ENCODE peak calls at places on chromosomes 13 and 19, in five cellular contexts. K, A, B, S and Z are unnamed samples.
A peak's percentile ranks its signal among the peaks of the same experiment; 100 is the strongest.

GRCh38 chr13:45662122-45662521 is 40.0 kb upstream of the CBY2 start:
- DNase-seq in S (no peak), K (no peak), B (no peak), A (no peak), Z (no peak)

GRCh38 chr19:43316591-43317319 is 36.7 kb upstream of the CD177 start:
- DNase-seq in S (no peak), A (peak; percentile 91), B (no peak), K (no peak), Z (peak; percentile 16)

GRCh38 chr19:56245062-56245740 is 27.3 kb upstream of the EDDM13 start:
- DNase-seq in S (no peak), K (no peak), A (no peak), B (no peak), Z (no peak)

GRCh38 chr13:33318037-33318436 is 32.5 kb upstream of the STARD13 start:
- DNase-seq in B (no peak), K (no peak), S (no peak), A (no peak), Z (no peak)

GRCh38 chr19:6396305-6396704 is 3.3 kb upstream of the GTF2F1 start:
- DNase-seq in K (no peak), S (no peak), B (no peak), A (no peak), Z (no peak)

GRCh38 chr13:99203601-99204579 is 3.2 kb downstream of the UBAC2 start:
- DNase-seq in S (no peak), K (no peak), A (no peak), B (no peak), Z (no peak)

GRCh38 chr19:10395436-10395835 is 7.9 kb downstream of the CDC37 start:
- DNase-seq in A (no peak), S (no peak), K (no peak), B (no peak), Z (no peak)

GRCh38 chr19:1076951-1077350 is 10.0 kb downstream of the ARHGAP45 start:
- DNase-seq in K (peak; percentile 65), A (no peak), S (no peak), B (no peak), Z (no peak)

GRCh38 chr19:49224856-49225255 is 67.3 kb downstream of the TRPM4 start:
- DNase-seq in A (peak; percentile 74), S (no peak), B (peak; percentile 49), K (peak; percentile 31), Z (peak; percentile 49)

GRCh38 chr19:33872445-33873320 is 76.0 kb downstream of the KCTD15 start:
- DNase-seq in K (no peak), S (no peak), B (no peak), A (no peak), Z (no peak)

GRCh38 chr19:30318936-30319335 is 53.2 kb upstream of the ZNF536 start:
- DNase-seq in B (no peak), A (no peak), K (no peak), S (no peak), Z (no peak)

GRCh38 chr19:30317403-30317802 is 54.8 kb upstream of the ZNF536 start:
- DNase-seq in K (no peak), A (no peak), B (no peak), S (no peak), Z (no peak)

GRCh38 chr19:30319876-30320275 is 52.3 kb upstream of the ZNF536 start:
- DNase-seq in A (no peak), K (no peak), S (no peak), B (no peak), Z (no peak)

GRCh38 chr19:30319411-30319810 is 52.8 kb upstream of the ZNF536 start:
- DNase-seq in B (no peak), A (no peak), K (no peak), S (no peak), Z (no peak)

GRCh38 chr19:30318261-30318660 is 53.9 kb upstream of the ZNF536 start:
- DNase-seq in K (no peak), A (no peak), S (no peak), B (no peak), Z (no peak)
- H3K4me3 ChIP-seq in K (no peak overlapping the region), A (no peak overlapping the region), S (no peak overlapping the region), B (no peak overlapping the region), Z (no peak overlapping the region)

GRCh38 chr19:18424890-18425514 is 5.8 kb downstream of the SSBP4 start:
- DNase-seq in B (no peak), S (no peak), A (no peak), K (no peak), Z (no peak)

GRCh38 chr19:18424122-18424889 is 5.1 kb downstream of the SSBP4 start:
- DNase-seq in K (no peak), S (no peak), B (no peak), A (peak; percentile 56), Z (no peak)

GRCh38 chr19:18421371-18421959 is 2.3 kb downstream of the SSBP4 start:
- DNase-seq in K (no peak), A (no peak), B (no peak), S (no peak), Z (no peak)

GRCh38 chr19:18422530-18423191 is 3.5 kb downstream of the SSBP4 start:
- DNase-seq in A (no peak), K (no peak), B (no peak), S (no peak), Z (no peak)

DNA sequence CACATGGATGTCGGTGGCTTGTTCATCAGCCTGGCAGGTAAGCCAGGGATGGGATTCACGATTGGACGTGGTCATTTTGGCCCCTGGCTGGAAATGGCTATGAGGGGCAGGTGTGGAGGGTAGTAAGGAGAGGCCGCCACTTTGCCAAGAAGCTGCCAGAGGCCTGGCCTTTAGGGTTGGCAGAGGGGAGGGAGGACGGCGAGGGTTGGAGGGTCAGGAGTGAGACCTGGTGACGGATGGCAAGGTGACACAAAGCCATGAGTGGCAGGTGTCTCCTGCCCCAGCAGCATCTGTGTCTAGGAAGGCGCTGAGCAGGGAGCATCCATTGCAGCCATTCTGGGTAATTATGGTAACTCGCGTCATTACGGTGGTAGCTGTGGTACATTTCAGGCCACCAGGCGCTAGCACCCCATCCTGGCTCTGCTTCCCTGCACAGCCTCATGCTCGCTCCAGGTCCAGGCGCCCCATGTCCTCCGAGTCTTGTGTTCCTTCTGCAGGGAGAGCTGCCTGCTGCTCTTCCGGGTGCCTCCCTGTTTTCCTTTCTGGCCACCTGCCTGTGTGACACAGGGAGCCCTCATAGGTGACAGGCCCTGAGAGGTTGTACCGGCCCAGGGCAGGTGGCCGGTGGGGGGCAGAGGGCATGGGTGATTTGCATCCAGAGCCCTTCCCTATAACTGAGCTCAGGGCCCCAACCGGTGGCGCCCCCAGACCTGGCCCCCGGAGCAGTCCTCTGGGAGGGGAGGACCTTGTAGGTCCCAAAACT is 4.2 kb downstream of the SSBP4 start:
- DNase-seq in A (no peak), S (no peak), B (no peak), K (no peak), Z (no peak)
- H3K4me3 ChIP-seq in A (no peak overlapping the region), S (no peak overlapping the region), B (no peak overlapping the region), K (no peak overlapping the region), Z (no peak overlapping the region)

DNA sequence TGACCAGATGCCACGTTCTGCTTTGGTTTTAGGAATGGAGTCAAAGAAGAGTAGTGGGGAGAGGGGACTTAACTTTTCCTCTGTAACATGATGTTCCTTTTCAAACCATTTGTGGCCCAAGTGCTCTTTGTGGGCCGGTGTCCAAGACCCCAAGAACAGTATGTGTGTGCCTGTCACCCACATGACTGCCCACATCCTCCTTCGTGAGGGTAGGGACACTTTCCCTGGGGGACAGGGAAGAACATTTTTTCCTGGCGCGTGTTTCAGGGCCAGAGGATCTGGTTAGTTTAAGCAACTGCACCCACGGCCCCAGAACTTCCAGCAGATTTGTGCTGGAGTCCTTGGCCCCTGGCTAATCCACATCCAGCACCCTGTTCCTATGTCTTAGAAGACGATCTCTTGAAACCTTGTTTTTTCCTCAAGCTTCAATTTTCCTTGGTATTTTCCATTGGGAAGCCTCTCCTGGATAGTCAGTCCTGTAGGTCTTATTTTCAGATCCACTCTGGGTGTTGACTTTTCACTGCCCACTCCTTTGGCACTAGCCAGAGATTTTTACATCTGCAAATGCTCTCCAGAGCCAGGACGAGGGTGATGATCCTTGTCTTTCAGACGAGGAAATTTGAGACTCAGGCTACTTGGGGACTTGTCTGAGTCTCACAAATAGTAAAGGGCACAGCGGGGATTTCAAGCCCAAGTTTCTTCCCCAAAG is 10.8 kb upstream of the CCDC97 start:
- DNase-seq in B (no peak), A (no peak), K (no peak), S (peak; percentile 56), Z (no peak)
- H3K4me3 ChIP-seq in B (no peak overlapping the region), A (no peak overlapping the region), K (no peak overlapping the region), S (no peak overlapping the region), Z (peak overlapping the region; percentile 27)

GRCh38 chr19:14056069-14056666 is 5.7 kb downstream of the PALM3 start:
- DNase-seq in A (no peak), S (no peak), K (no peak), B (no peak), Z (no peak)

GRCh38 chr19:14059652-14060155 is 2.2 kb downstream of the PALM3 start:
- DNase-seq in B (no peak), K (no peak), S (no peak), A (peak; percentile 28), Z (no peak)

GRCh38 chr19:14059093-14059480 is 2.8 kb downstream of the PALM3 start:
- DNase-seq in B (no peak), K (no peak), S (no peak), A (peak; percentile 56), Z (peak; percentile 44)

GRCh38 chr19:14056741-14057356 is 5.0 kb downstream of the PALM3 start:
- DNase-seq in A (no peak), K (no peak), S (no peak), B (no peak), Z (no peak)

DNA sequence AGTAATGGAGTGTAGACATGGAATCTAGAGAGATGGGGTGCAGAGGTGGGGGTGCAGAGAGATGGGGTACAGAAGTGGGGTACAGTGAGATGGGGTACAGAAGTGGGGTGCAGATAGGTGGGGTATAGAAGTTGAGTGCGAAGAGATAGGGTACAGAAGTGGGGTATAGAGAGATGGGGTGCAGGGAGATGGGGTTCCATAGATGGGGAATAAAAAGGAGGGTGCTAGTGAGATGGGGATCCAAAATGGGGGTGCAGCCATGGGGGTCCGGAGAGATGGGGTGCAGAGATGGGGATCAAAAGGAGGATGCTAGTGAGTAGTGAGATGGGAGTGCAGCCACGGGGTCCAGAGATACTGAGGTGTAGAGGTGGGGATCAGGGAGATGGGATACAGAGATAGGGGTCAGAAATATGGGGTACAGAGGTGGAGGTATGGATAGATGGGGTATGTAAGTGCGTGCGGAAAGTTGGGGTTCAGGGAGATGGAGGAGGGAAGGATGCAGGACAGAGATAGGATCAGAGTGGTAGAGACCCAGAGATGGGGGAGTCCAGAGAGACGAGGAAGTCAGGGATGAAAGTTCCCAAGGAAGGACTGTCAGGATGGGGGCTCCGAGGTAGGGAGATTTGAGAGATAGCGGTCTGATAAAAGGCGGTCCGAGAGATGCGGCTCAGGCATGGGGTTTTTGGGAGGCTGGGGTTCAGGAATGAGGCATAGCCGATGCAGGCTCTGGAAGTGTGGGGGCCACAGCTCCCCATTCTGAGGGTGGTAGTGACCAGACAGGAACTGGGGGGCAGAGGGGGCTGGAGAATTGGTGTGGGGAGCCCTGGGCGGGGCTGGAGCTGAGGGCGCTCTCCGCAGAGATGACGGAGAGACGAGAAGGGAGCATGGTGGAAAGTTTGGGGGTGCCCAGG is 3.4 kb downstream of the PALM3 start:
- DNase-seq in K (no peak), A (no peak), B (no peak), S (no peak), Z (no peak)
- H3K4me3 ChIP-seq in K (no peak overlapping the region), A (peak overlapping the region; percentile 48), B (peak overlapping the region; percentile 32), S (no peak overlapping the region), Z (no peak overlapping the region)

GRCh38 chr13:31131470-31131961 is 30.2 kb downstream of the HSPH1 start:
- DNase-seq in A (no peak), K (no peak), S (no peak), B (no peak), Z (no peak)
- H3K4me3 ChIP-seq in A (no peak overlapping the region), K (no peak overlapping the region), S (no peak overlapping the region), B (no peak overlapping the region), Z (no peak overlapping the region)